ENCODE peak calls at places on chromosomes 2 and 18, in four cellular contexts. C is CD8-positive, alpha-beta memory T cell; U is sigmoid colon; L is uterus. S is an unnamed sample.
A peak's percentile ranks its signal among the peaks of the same experiment; 100 is the strongest.

GRCh38 chr2:28952806-28953190 is 28.3 kb upstream of the TOGARAM2 start:
- DNase-seq in C (no peak), U (no peak), L (no peak), S (no peak)

GRCh38 chr2:119062652-119063051 is 95.9 kb downstream of the C1QL2 start:
- DNase-seq in C (no peak), U (no peak), L (no peak), S (no peak)

GRCh38 chr2:149329470-149330126 is 789 bp upstream of the LYPD6 start:
- DNase-seq in C (no peak), U (peak; percentile 66), L (no peak), S (peak; percentile 74)

GRCh38 chr2:38214209-38214717 is 138.3 kb upstream of the CYP1B1 start:
- DNase-seq in C (no peak), U (no peak), L (no peak), S (no peak)

GRCh38 chr2:192500550-192501200 is 305.9 kb upstream of the TMEFF2 start:
- DNase-seq in C (no peak), U (no peak), L (no peak), S (no peak)

GRCh38 chr2:199784512-199784911 is 66.5 kb downstream of the FTCDNL1 start:
- DNase-seq in C (no peak), U (no peak), L (no peak), S (no peak)

GRCh38 chr2:138036522-138036921 is 72.2 kb downstream of the HNMT start:
- DNase-seq in C (no peak), U (no peak), L (no peak), S (no peak)

GRCh38 chr2:168210898-168211570 is 36.4 kb downstream of the STK39 start:
- DNase-seq in C (no peak), U (no peak), L (no peak), S (no peak)

GRCh38 chr2:112121682-112122254 is 16.4 kb upstream of the FBLN7 start:
- DNase-seq in C (peak; percentile 50), U (no peak), L (no peak), S (no peak)

GRCh38 chr2:205270689-205271088 is 411.6 kb upstream of the NRP2 start:
- DNase-seq in C (no peak), U (no peak), L (no peak), S (no peak)

GRCh38 chr18:23357992-23358594 is 95.0 kb upstream of the RIOK3 start:
- DNase-seq in C (no peak), U (peak; percentile 80), L (peak; percentile 75), S (peak; percentile 78)

GRCh38 chr18:67665266-67665665 is 148.7 kb upstream of the DSEL start:
- DNase-seq in C (no peak), U (no peak), L (no peak), S (no peak)

GRCh38 chr2:31932589-31932988 is 78.2 kb downstream of the MEMO1 start:
- DNase-seq in C (no peak), U (no peak), L (no peak), S (no peak)

GRCh38 chr18:78448106-78448505 is 531.5 kb upstream of the SALL3 start:
- DNase-seq in C (no peak), U (no peak), L (no peak), S (no peak)

GRCh38 chr18:33805592-33805991 is 227.6 kb downstream of the ASXL3 start:
- DNase-seq in C (no peak), U (no peak), L (no peak), S (no peak)

GRCh38 chr2:16090650-16091575 is 150.6 kb downstream of the MYCN start:
- DNase-seq in C (no peak), U (no peak), L (no peak), S (no peak)

GRCh38 chr2:113083311-113083710 is 15.5 kb downstream of the IL1F10 start:
- DNase-seq in C (no peak), U (no peak), L (no peak), S (no peak)

GRCh38 chr2:238339395-238339780 is 19.1 kb downstream of the TRAF3IP1 start:
- DNase-seq in C (no peak), U (no peak), L (no peak), S (no peak)

GRCh38 chr2:24828641-24829040 is 35.4 kb downstream of the CENPO start:
- DNase-seq in C (no peak), U (peak; percentile 38), L (no peak), S (peak; percentile 23)

GRCh38 chr2:113806217-113806913 is 49.9 kb upstream of the SLC35F5 start:
- DNase-seq in C (no peak), U (no peak), L (no peak), S (no peak)

GRCh38 chr18:79368681-79369080 is 27.0 kb upstream of the NFATC1 start:
- DNase-seq in C (no peak), U (no peak), L (no peak), S (no peak)

GRCh38 chr2:3652896-3653625 is 4.9 kb upstream of the ALLC start:
- DNase-seq in C (no peak), U (no peak), L (no peak), S (no peak)

GRCh38 chr18:67509711-67510110 is 6.8 kb downstream of the DSEL start:
- DNase-seq in C (no peak), U (no peak), L (no peak), S (no peak)

GRCh38 chr2:26623541-26624497 is 17.3 kb downstream of the CIB4 start:
- DNase-seq in C (no peak), U (peak; percentile 52), L (no peak), S (peak; percentile 85)

GRCh38 chr2:231923951-231924888 is 2.0 kb downstream of the NPPC start:
- DNase-seq in C (no peak), U (peak; percentile 33), L (no peak), S (peak; percentile 55)
- H3K27me3 ChIP-seq in C (peaks cover 37% of the 10 kb centered on the region), U (peaks cover 44% of the 10 kb centered on the region), L (no peaks in the 10 kb centered on the region), S (peaks cover 2% of the 10 kb centered on the region)

GRCh38 chr18:31573047-31573446 is 18.6 kb upstream of the TTR start:
- DNase-seq in C (no peak), U (no peak), L (no peak), S (no peak)
- H3K27ac ChIP-seq in C (no peak overlapping the region), U (no peak overlapping the region), L (no peak overlapping the region), S (no peak overlapping the region)

GRCh38 chr2:69059731-69060290 is 46.8 kb downstream of the ANTXR1 start:
- DNase-seq in C (no peak), U (no peak), L (no peak), S (no peak)
- H3K27me3 ChIP-seq in C (peaks cover 5% of the 10 kb centered on the region), U (no peaks in the 10 kb centered on the region), L (no peaks in the 10 kb centered on the region), S (no peaks in the 10 kb centered on the region)

GRCh38 chr18:63158012-63158631 is 161.4 kb downstream of the BCL2 start:
- DNase-seq in C (no peak), U (no peak), L (no peak), S (no peak)
- H3K27ac ChIP-seq in C (peak overlapping the region; percentile 51), U (no peak overlapping the region), L (peak overlapping the region; percentile 93), S (peak overlapping the region; percentile 77)

GRCh38 chr2:219521066-219521880 is 7.0 kb downstream of the ASIC4 start:
- DNase-seq in C (no peak), U (no peak), L (no peak), S (no peak)

GRCh38 chr2:219520079-219520478 is 5.8 kb downstream of the ASIC4 start:
- DNase-seq in C (no peak), U (no peak), L (no peak), S (no peak)

GRCh38 chr2:219517954-219518778 is 3.9 kb downstream of the ASIC4 start:
- DNase-seq in C (no peak), U (no peak), L (no peak), S (no peak)

GRCh38 chr2:219522111-219523030 is 8.1 kb downstream of the ASIC4 start:
- DNase-seq in C (no peak), U (peak; percentile 80), L (peak; percentile 70), S (peak; percentile 83)

DNA sequence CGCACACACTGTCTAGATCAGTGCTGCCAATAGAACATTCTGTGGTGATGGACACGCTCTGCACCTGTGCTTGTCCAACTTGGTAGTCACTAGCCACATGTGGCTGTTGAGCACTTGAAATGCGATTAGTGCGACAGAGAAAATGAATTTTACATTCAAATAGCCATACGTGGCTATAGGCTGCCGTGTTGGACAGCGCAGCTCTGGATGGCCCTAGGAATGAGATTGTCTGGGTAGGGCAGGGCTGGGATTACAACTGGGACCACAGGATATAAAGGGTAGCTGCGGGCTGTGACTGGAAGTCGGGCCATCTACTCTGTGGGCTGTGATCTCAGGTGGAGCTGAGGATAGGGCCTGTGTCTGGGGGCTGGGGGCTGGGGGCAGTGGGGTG is 5.2 kb downstream of the ASIC4 start:
- DNase-seq in C (no peak), U (no peak), L (no peak), S (no peak)
- H3K27me3 ChIP-seq in C (peaks cover 17% of the 10 kb centered on the region), U (no peaks in the 10 kb centered on the region), L (no peaks in the 10 kb centered on the region), S (no peaks in the 10 kb centered on the region)